ENCODE peak calls at places on chromosomes 16 and 17, in four cellular contexts. One of them, this sample, is unnamed.

GRCh38 chr17:48571024-48571818 is 6.9 kb downstream of the HOXB4 start:
- DNase-seq in PC-3: no peak
- DNase-seq in heart left ventricle: no peak
- DNase-seq in mesenchymal stem cell: peak; percentile 79
- DNase-seq in this sample: no peak

GRCh38 chr17:17685775-17686291 is 4.6 kb downstream of the RAI1 start:
- DNase-seq in heart left ventricle: no peak
- DNase-seq in PC-3: peak; percentile 93
- DNase-seq in mesenchymal stem cell: peak; percentile 95
- DNase-seq in this sample: no peak

GRCh38 chr17:17774009-17774881 is 62.5 kb downstream of the SREBF1 start:
- DNase-seq in mesenchymal stem cell: peak; percentile 26
- DNase-seq in heart left ventricle: peak; percentile 57
- DNase-seq in PC-3: peak; percentile 65
- DNase-seq in this sample: no peak

GRCh38 chr16:86157616-86158247 is 258.8 kb downstream of the IRF8 start:
- DNase-seq in PC-3: no peak
- DNase-seq in heart left ventricle: no peak
- DNase-seq in mesenchymal stem cell: peak; percentile 87
- DNase-seq in this sample: no peak

GRCh38 chr16:49024016-49024415 is 257.6 kb downstream of the CBLN1 start:
- DNase-seq in mesenchymal stem cell: no peak
- DNase-seq in PC-3: no peak
- DNase-seq in heart left ventricle: no peak
- DNase-seq in this sample: no peak

GRCh38 chr16:48999508-48999907 is 282.1 kb downstream of the CBLN1 start:
- DNase-seq in mesenchymal stem cell: no peak
- DNase-seq in heart left ventricle: no peak
- DNase-seq in PC-3: no peak
- DNase-seq in this sample: no peak

GRCh38 chr17:6938637-6939036 is 57.2 kb upstream of the ALOX12 start:
- DNase-seq in mesenchymal stem cell: no peak
- DNase-seq in PC-3: no peak
- DNase-seq in heart left ventricle: no peak
- DNase-seq in this sample: no peak

GRCh38 chr17:64133546-64134215 is 3.7 kb upstream of the ERN1 start:
- DNase-seq in heart left ventricle: no peak
- DNase-seq in PC-3: peak; percentile 91
- DNase-seq in mesenchymal stem cell: peak; percentile 74
- DNase-seq in this sample: peak; percentile 61

GRCh38 chr17:4742629-4743028 is 2.9 kb upstream of the CXCL16 start:
- DNase-seq in heart left ventricle: no peak
- DNase-seq in mesenchymal stem cell: no peak
- DNase-seq in PC-3: no peak
- DNase-seq in this sample: no peak

GRCh38 chr16:9521749-9522370 is 430.4 kb downstream of the HAPSTR1 start:
- DNase-seq in heart left ventricle: no peak
- DNase-seq in PC-3: no peak
- DNase-seq in mesenchymal stem cell: no peak
- DNase-seq in this sample: no peak

GRCh38 chr17:222172-222571 is 40.7 kb upstream of the DOC2B start:
- DNase-seq in heart left ventricle: peak; percentile 50
- DNase-seq in mesenchymal stem cell: no peak
- DNase-seq in PC-3: no peak
- DNase-seq in this sample: no peak

GRCh38 chr17:70320642-70321345 is 151.5 kb downstream of the KCNJ2 start:
- DNase-seq in mesenchymal stem cell: peak; percentile 83
- DNase-seq in heart left ventricle: no peak
- DNase-seq in PC-3: no peak
- DNase-seq in this sample: no peak

DNA sequence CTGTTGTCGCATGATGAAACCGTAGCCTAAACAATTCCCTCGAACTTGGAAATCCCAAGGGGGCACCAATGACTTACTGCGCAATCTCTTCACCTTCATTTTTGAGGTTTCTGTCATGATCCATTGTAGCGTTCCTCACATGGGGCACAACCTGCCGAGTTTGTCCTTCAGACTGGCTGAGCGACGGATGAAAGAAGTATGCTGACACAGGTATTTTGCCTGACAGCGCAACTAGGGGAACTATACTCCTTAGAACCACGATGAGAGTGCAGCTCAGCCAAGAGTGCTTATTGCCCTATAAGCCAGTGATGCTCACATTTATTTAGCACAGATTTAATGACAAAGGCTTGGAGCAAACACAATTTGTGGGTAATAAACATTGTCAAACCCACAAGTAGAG is 106.3 kb upstream of the ZNF267 start:
- DNase-seq in mesenchymal stem cell: no peak
- DNase-seq in heart left ventricle: no peak
- DNase-seq in PC-3: no peak
- DNase-seq in this sample: no peak
- H3K9me3 ChIP-seq in mesenchymal stem cell: peaks cover 95% of the 10 kb centered on the region
- H3K9me3 ChIP-seq in heart left ventricle: peaks cover 97% of the 10 kb centered on the region
- H3K9me3 ChIP-seq in PC-3: peaks cover 7% of the 10 kb centered on the region
- H3K9me3 ChIP-seq in this sample: peaks cover 9% of the 10 kb centered on the region

GRCh38 chr17:21228845-21229244 is 14.9 kb upstream of the TMEM11 start:
- DNase-seq in heart left ventricle: no peak
- DNase-seq in mesenchymal stem cell: no peak
- DNase-seq in PC-3: no peak
- DNase-seq in this sample: no peak
- H3K27ac ChIP-seq in heart left ventricle: no peak overlapping the region
- H3K27ac ChIP-seq in mesenchymal stem cell: no peak overlapping the region
- H3K27ac ChIP-seq in PC-3: no peak overlapping the region
- H3K27ac ChIP-seq in this sample: no peak overlapping the region

DNA sequence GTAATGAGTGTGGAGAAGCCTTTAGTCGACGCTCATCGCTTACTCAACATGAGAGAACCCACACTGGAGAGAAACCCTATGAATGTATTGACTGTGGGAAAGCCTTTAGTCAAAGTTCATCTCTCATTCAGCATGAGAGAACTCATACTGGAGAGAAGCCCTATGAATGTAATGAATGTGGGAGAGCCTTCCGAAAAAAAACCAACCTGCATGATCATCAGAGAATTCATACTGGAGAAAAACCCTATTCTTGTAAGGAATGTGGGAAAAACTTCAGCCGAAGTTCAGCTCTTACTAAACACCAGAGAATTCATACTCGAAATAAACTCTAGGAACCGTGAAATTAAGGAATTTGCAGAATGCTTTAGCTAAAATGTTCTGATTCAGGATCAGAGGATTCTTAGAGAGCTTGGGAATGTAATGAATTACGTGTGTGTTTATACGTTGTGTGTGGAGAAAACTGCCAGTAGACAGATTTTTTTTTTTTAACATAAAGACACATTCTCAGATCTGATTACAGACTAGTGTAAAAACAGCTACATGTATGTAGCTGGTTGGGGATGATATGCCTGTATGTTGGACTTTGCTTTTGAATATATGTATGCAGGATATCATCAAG is 25.4 kb downstream of the ZFP90 start:
- DNase-seq in heart left ventricle: no peak
- DNase-seq in mesenchymal stem cell: peak; percentile 22
- DNase-seq in PC-3: no peak
- DNase-seq in this sample: no peak
- H3K9me3 ChIP-seq in heart left ventricle: peaks cover 100% of the 10 kb centered on the region
- H3K9me3 ChIP-seq in mesenchymal stem cell: peaks cover 100% of the 10 kb centered on the region
- H3K9me3 ChIP-seq in PC-3: peaks cover 64% of the 10 kb centered on the region
- H3K9me3 ChIP-seq in this sample: peaks cover 69% of the 10 kb centered on the region

GRCh38 chr17:40095356-40095943 is 4.9 kb downstream of the NR1D1 start:
- DNase-seq in mesenchymal stem cell: no peak
- DNase-seq in heart left ventricle: peak; percentile 45
- DNase-seq in PC-3: no peak
- DNase-seq in this sample: peak; percentile 48

GRCh38 chr17:40092581-40092980 is 7.8 kb downstream of the NR1D1 start:
- DNase-seq in mesenchymal stem cell: no peak
- DNase-seq in heart left ventricle: peak; percentile 39
- DNase-seq in PC-3: no peak
- DNase-seq in this sample: no peak

GRCh38 chr17:40093005-40093579 is 7.3 kb downstream of the NR1D1 start:
- DNase-seq in heart left ventricle: no peak
- DNase-seq in PC-3: no peak
- DNase-seq in mesenchymal stem cell: no peak
- DNase-seq in this sample: peak; percentile 33

GRCh38 chr17:40094874-40095273 is 5.5 kb downstream of the NR1D1 start:
- DNase-seq in mesenchymal stem cell: no peak
- DNase-seq in heart left ventricle: no peak
- DNase-seq in PC-3: no peak
- DNase-seq in this sample: no peak

GRCh38 chr17:40093580-40094201 is 6.7 kb downstream of the NR1D1 start:
- DNase-seq in PC-3: no peak
- DNase-seq in mesenchymal stem cell: no peak
- DNase-seq in heart left ventricle: peak; percentile 83
- DNase-seq in this sample: no peak
- H3K27ac ChIP-seq in PC-3: no peak overlapping the region
- H3K27ac ChIP-seq in mesenchymal stem cell: no peak overlapping the region
- H3K27ac ChIP-seq in heart left ventricle: peak overlapping the region; percentile 100
- H3K27ac ChIP-seq in this sample: no peak overlapping the region

GRCh38 chr17:82946081-82946480 is 106.3 kb upstream of the ZNF750 start:
- DNase-seq in heart left ventricle: no peak
- DNase-seq in mesenchymal stem cell: no peak
- DNase-seq in PC-3: no peak
- DNase-seq in this sample: no peak
- H3K9me3 ChIP-seq in heart left ventricle: peaks cover 40% of the 10 kb centered on the region
- H3K9me3 ChIP-seq in mesenchymal stem cell: peaks cover 65% of the 10 kb centered on the region
- H3K9me3 ChIP-seq in PC-3: no peaks in the 10 kb centered on the region
- H3K9me3 ChIP-seq in this sample: peaks cover 12% of the 10 kb centered on the region

GRCh38 chr17:8944083-8944482 is 21.4 kb downstream of the PIK3R5 start:
- DNase-seq in mesenchymal stem cell: no peak
- DNase-seq in PC-3: no peak
- DNase-seq in heart left ventricle: no peak
- DNase-seq in this sample: no peak
- H3K27ac ChIP-seq in mesenchymal stem cell: no peak overlapping the region
- H3K27ac ChIP-seq in PC-3: no peak overlapping the region
- H3K27ac ChIP-seq in heart left ventricle: no peak overlapping the region
- H3K27ac ChIP-seq in this sample: no peak overlapping the region

GRCh38 chr17:76623271-76624146 is 20.0 kb downstream of the ST6GALNAC1 start:
- DNase-seq in mesenchymal stem cell: peak; percentile 68
- DNase-seq in PC-3: peak; percentile 83
- DNase-seq in heart left ventricle: peak; percentile 72
- DNase-seq in this sample: peak; percentile 71

GRCh38 chr17:76627510-76627909 is 16.0 kb downstream of the ST6GALNAC1 start:
- DNase-seq in PC-3: no peak
- DNase-seq in mesenchymal stem cell: no peak
- DNase-seq in heart left ventricle: no peak
- DNase-seq in this sample: no peak

GRCh38 chr17:76625496-76625895 is 18.1 kb downstream of the ST6GALNAC1 start:
- DNase-seq in PC-3: no peak
- DNase-seq in mesenchymal stem cell: no peak
- DNase-seq in heart left ventricle: no peak
- DNase-seq in this sample: no peak

GRCh38 chr17:76630151-76630550 is 13.4 kb downstream of the ST6GALNAC1 start:
- DNase-seq in heart left ventricle: no peak
- DNase-seq in PC-3: no peak
- DNase-seq in mesenchymal stem cell: no peak
- DNase-seq in this sample: no peak

GRCh38 chr17:76626442-76626841 is 17.1 kb downstream of the ST6GALNAC1 start:
- DNase-seq in PC-3: no peak
- DNase-seq in heart left ventricle: no peak
- DNase-seq in mesenchymal stem cell: no peak
- DNase-seq in this sample: no peak
- H3K9me3 ChIP-seq in PC-3: no peaks in the 10 kb centered on the region
- H3K9me3 ChIP-seq in heart left ventricle: no peaks in the 10 kb centered on the region
- H3K9me3 ChIP-seq in mesenchymal stem cell: no peaks in the 10 kb centered on the region
- H3K9me3 ChIP-seq in this sample: no peaks in the 10 kb centered on the region

GRCh38 chr17:36920032-36921000 is 17.0 kb upstream of the LHX1 start:
- DNase-seq in PC-3: peak; percentile 65
- DNase-seq in mesenchymal stem cell: peak; percentile 39
- DNase-seq in heart left ventricle: no peak
- DNase-seq in this sample: no peak
- H3K27ac ChIP-seq in PC-3: peak overlapping the region; percentile 95
- H3K27ac ChIP-seq in mesenchymal stem cell: peak overlapping the region; percentile 93
- H3K27ac ChIP-seq in heart left ventricle: no peak overlapping the region
- H3K27ac ChIP-seq in this sample: no peak overlapping the region

This sample was measured in CD4-positive, alpha-beta memory T cell.